ENCODE peak calls at places on chromosome 1, in ten cellular contexts. J is esophagus squamous epithelium, G is GM23338, Y is AG09309, D is HFFc6, T is AG10803, F is left ventricle myocardium inferior, L is progenitor cell of endocrine pancreas, B is pancreas, K is foreskin fibroblast. U is an unnamed sample.
A peak's percentile ranks its signal among the peaks of the same experiment; 100 is the strongest.

GRCh38 chr1:42970143-42970542 is 11.5 kb upstream of the SLC2A1 start:
- DNase-seq in J (no peak), G (no peak), Y (no peak), D (no peak), T (no peak), F (no peak), L (no peak), B (no peak), K (no peak), U (no peak)

GRCh38 chr1:162755306-162755705 is 35.2 kb upstream of the HSD17B7 start:
- DNase-seq in J (no peak), G (no peak), Y (no peak), D (peak; percentile 31), T (peak; percentile 28), F (no peak), L (no peak), B (no peak), K (peak; percentile 16), U (no peak)

GRCh38 chr1:29826646-29827045 is 590.3 kb downstream of the PTPRU start:
- DNase-seq in J (no peak), G (no peak), Y (no peak), D (no peak), T (no peak), F (no peak), L (no peak), B (no peak), K (no peak), U (no peak)

GRCh38 chr1:27496604-27497155 is 6.7 kb upstream of the WASF2 start:
- DNase-seq in J (no peak), G (peak; percentile 96), Y (no peak), D (no peak), T (peak; percentile 51), F (peak; percentile 50), L (no peak), B (no peak), K (no peak), U (no peak)

GRCh38 chr1:247331172-247331525 is 518 bp downstream of the ZNF496 start:
- DNase-seq in J (no peak), G (peak; percentile 77), Y (peak; percentile 29), D (peak; percentile 74), T (peak; percentile 68), F (peak; percentile 77), L (peak; percentile 62), B (peak; percentile 91), K (peak; percentile 78), U (peak; percentile 46)

GRCh38 chr1:56362994-56363770 is 216.2 kb downstream of the PLPP3 start:
- DNase-seq in J (no peak), G (no peak), Y (no peak), D (no peak), T (no peak), F (no peak), L (no peak), B (no peak), K (no peak), U (no peak)

GRCh38 chr1:3652538-3653285 is 396 bp downstream of the TP73 start:
- DNase-seq in J (no peak), G (peak; percentile 62), Y (no peak), D (no peak), T (no peak), F (no peak), L (no peak), B (peak; percentile 80), K (no peak), U (no peak)

GRCh38 chr1:196590959-196591358 is 17.3 kb downstream of the KCNT2 start:
- DNase-seq in J (no peak), G (peak; percentile 15), Y (no peak), D (no peak), T (no peak), F (no peak), L (no peak), B (no peak), K (no peak), U (no peak)

GRCh38 chr1:36326499-36326898 is 3.1 kb upstream of the EVA1B start:
- DNase-seq in J (no peak), G (no peak), Y (no peak), D (no peak), T (no peak), F (no peak), L (no peak), B (peak; percentile 57), K (no peak), U (no peak)

GRCh38 chr1:168419746-168420145 is 124.1 kb downstream of the XCL2 start:
- DNase-seq in J (no peak), G (no peak), Y (no peak), D (peak; percentile 9), T (peak; percentile 17), F (no peak), L (no peak), B (no peak), K (no peak), U (no peak)

GRCh38 chr1:51325391-51325790 is 5.0 kb downstream of the TTC39A start:
- DNase-seq in J (no peak), G (no peak), Y (no peak), D (no peak), T (no peak), F (no peak), L (no peak), B (no peak), K (no peak), U (no peak)

GRCh38 chr1:203663294-203663693 is 36.7 kb downstream of the ATP2B4 start:
- DNase-seq in J (no peak), G (no peak), Y (peak; percentile 66), D (peak; percentile 99), T (peak; percentile 89), F (no peak), L (no peak), B (no peak), K (peak; percentile 91), U (no peak)

GRCh38 chr1:175073054-175073453 is 5.4 kb downstream of the TNN start:
- DNase-seq in J (no peak), G (no peak), Y (peak; percentile 47), D (no peak), T (peak; percentile 85), F (no peak), L (no peak), B (no peak), K (peak; percentile 12), U (no peak)

GRCh38 chr1:17112496-17113236 is 6.6 kb downstream of the PADI2 start:
- DNase-seq in J (no peak), G (no peak), Y (no peak), D (no peak), T (no peak), F (no peak), L (no peak), B (peak; percentile 34), K (no peak), U (no peak)

GRCh38 chr1:18241932-18242331 is 134.3 kb downstream of the IGSF21 start:
- DNase-seq in J (no peak), G (no peak), Y (no peak), D (no peak), T (no peak), F (no peak), L (no peak), B (no peak), K (no peak), U (no peak)

GRCh38 chr1:178939328-178939727 is 68.5 kb upstream of the ANGPTL1 start:
- DNase-seq in J (no peak), G (no peak), Y (no peak), D (no peak), T (peak; percentile 59), F (no peak), L (no peak), B (no peak), K (no peak), U (no peak)

GRCh38 chr1:44634790-44635189 is 39.5 kb downstream of the TMEM53 start:
- DNase-seq in J (no peak), G (no peak), Y (no peak), D (no peak), T (no peak), F (no peak), L (no peak), B (peak; percentile 16), K (no peak), U (no peak)

GRCh38 chr1:47725000-47725731 is 272.0 kb downstream of the TRABD2B start:
- DNase-seq in J (no peak), G (peak; percentile 90), Y (no peak), D (no peak), T (no peak), F (no peak), L (peak; percentile 66), B (peak; percentile 72), K (no peak), U (no peak)
- TF ChIP-seq CTCF in J (no peak), G (peak; percentile 29), Y (no peak), D (no peak), T (no peak), F (peak; percentile 37), L (peak; percentile 58), B (no peak), K (no peak), U (no peak)

GRCh38 chr1:62508187-62508758 is 71.4 kb downstream of the USP1 start:
- DNase-seq in J (no peak), G (peak; percentile 61), Y (peak; percentile 14), D (peak; percentile 40), T (peak; percentile 59), F (no peak), L (no peak), B (no peak), K (peak; percentile 25), U (no peak)
- TF ChIP-seq CTCF in J (no peak), G (peak; percentile 72), Y (peak; percentile 61), D (peak; percentile 84), T (peak; percentile 73), F (peak; percentile 72), L (peak; percentile 63), B (peak; percentile 25), K (peak; percentile 49), U (no peak)

GRCh38 chr1:171707583-171707982 is 34.3 kb downstream of the VAMP4 start:
- DNase-seq in J (no peak), G (no peak), Y (no peak), D (no peak), T (no peak), F (no peak), L (no peak), B (no peak), K (no peak), U (no peak)
- TF ChIP-seq CTCF in J (no peak), G (no peak), Y (no peak), D (no peak), T (no peak), F (no peak), L (no peak), B (no peak), K (no peak), U (no peak)

DNA sequence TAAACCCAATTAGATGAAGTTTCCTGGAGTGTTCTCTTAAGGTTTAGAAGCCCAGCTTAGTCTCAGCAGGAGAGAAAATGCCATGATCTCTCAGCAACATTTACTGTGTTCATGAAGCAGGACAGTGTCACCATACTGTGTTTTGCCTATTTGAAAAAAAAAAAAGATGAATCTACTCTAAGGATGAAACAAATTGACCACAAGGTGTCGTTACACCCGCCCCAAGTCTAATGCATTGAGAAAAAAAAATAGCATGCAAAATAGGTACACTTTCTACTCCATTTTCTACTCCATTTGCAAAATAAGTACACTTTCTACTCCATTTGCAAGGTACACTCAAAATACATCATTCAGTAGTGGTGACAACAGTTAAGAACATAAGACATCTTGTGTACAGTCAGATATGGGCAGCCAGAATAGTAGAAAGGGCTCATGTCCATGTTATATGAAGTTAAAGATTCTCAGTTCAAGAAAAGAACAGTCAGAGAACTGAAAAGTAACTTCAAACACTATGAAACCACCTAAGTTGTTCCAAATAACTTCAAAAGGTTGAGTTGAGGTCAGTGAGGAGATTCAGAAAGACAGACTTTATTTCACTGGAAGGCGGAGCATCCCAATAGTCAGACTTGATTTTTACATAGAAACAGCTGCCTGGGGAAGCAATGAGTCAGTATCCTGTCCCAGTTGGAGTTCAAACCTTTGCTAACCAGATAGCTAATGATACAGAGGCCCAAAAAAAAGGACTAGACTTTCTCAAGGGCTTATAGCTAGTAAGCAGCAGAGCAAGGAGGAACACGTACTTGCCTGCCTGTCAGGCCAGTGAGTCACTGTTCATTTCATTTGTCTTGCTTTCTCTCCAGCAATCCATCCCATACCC is 13.3 kb downstream of the PLPPR5 start:
- DNase-seq in J (no peak), G (peak; percentile 43), Y (peak; percentile 86), D (peak; percentile 81), T (peak; percentile 63), F (no peak), L (no peak), B (no peak), K (peak; percentile 81), U (no peak)
- TF ChIP-seq CTCF in J (no peak), G (peak; percentile 54), Y (no peak), D (peak; percentile 46), T (no peak), F (no peak), L (peak; percentile 55), B (no peak), K (no peak), U (no peak)

U was measured in omental fat pad.